ENCODE peak calls at places on chromosome 1, in eight cellular contexts. L, K, G, H, D, R, E and V are unnamed samples.

GRCh38 chr1:99456536-99456935 is 189.4 kb upstream of the PALMD start:
- DNase-seq in L (no peak), K (no peak), G (no peak), H (peak), D (no peak), R (no peak), E (peak), V (no peak)

GRCh38 chr1:177729646-177730045 is 240.2 kb downstream of the SEC16B start:
- DNase-seq in L (no peak), K (no peak), G (no peak), H (no peak), D (no peak), R (no peak), E (no peak), V (no peak)

GRCh38 chr1:64965239-64966157 is 851 bp downstream of the JAK1 start:
- DNase-seq in L (peak), K (peak), G (peak), H (peak), D (peak), R (peak), E (peak), V (peak)

GRCh38 chr1:101697057-101697456 is 299.7 kb downstream of the OLFM3 start:
- DNase-seq in L (no peak), K (no peak), G (no peak), H (no peak), D (no peak), R (no peak), E (no peak), V (peak)

GRCh38 chr1:89699451-89699986 is 66.6 kb downstream of the LRRC8C start:
- DNase-seq in L (no peak), K (no peak), G (no peak), H (no peak), D (no peak), R (no peak), E (no peak), V (no peak)

GRCh38 chr1:44636711-44637589 is 37.3 kb downstream of the TMEM53 start:
- DNase-seq in L (no peak), K (no peak), G (peak), H (peak), D (no peak), R (no peak), E (peak), V (no peak)

GRCh38 chr1:44694863-44695478 is 20.5 kb downstream of the ARMH1 start:
- DNase-seq in L (no peak), K (no peak), G (no peak), H (no peak), D (no peak), R (no peak), E (no peak), V (no peak)

GRCh38 chr1:53541761-53542550 is 82.8 kb downstream of the DMRTB1 start:
- DNase-seq in L (peak), K (no peak), G (no peak), H (peak), D (peak), R (no peak), E (peak), V (peak)

GRCh38 chr1:44531785-44532566 is 126.9 kb downstream of the RNF220 start:
- DNase-seq in L (peak), K (peak), G (no peak), H (no peak), D (peak), R (no peak), E (peak), V (peak)

GRCh38 chr1:53061123-53061858 is 722 bp upstream of the PODN start:
- DNase-seq in L (no peak), K (no peak), G (no peak), H (peak), D (no peak), R (no peak), E (no peak), V (no peak)

GRCh38 chr1:155320661-155321576 is at the start of gene RUSC1:
- DNase-seq in L (peak), K (no peak), G (peak), H (peak), D (peak), R (peak), E (peak), V (peak)

GRCh38 chr1:53625766-53626520 is 113.0 kb downstream of the GLIS1 start:
- DNase-seq in L (no peak), K (no peak), G (no peak), H (peak), D (no peak), R (no peak), E (no peak), V (no peak)

GRCh38 chr1:234139966-234140365 is 233.3 kb upstream of the COA6 start:
- DNase-seq in L (peak), K (no peak), G (no peak), H (peak), D (no peak), R (no peak), E (peak), V (peak)

GRCh38 chr1:94609619-94610018 is 68.1 kb upstream of the F3 start:
- DNase-seq in L (no peak), K (no peak), G (no peak), H (no peak), D (no peak), R (no peak), E (no peak), V (no peak)

GRCh38 chr1:224615861-224616760 is at the start of gene CNIH3:
- DNase-seq in L (peak), K (peak), G (peak), H (peak), D (peak), R (no peak), E (peak), V (peak)

GRCh38 chr1:109280768-109281356 is 2.1 kb downstream of the PSRC1 start:
- DNase-seq in L (no peak), K (no peak), G (no peak), H (no peak), D (no peak), R (no peak), E (no peak), V (no peak)

GRCh38 chr1:37887986-37888700 is 28.8 kb upstream of the MTF1 start:
- DNase-seq in L (no peak), K (no peak), G (no peak), H (no peak), D (no peak), R (no peak), E (no peak), V (no peak)

GRCh38 chr1:118202076-118202608 is 17.1 kb upstream of the SPAG17 start:
- DNase-seq in L (no peak), K (no peak), G (no peak), H (no peak), D (no peak), R (no peak), E (no peak), V (no peak)

GRCh38 chr1:109768700-109769325 is 5.1 kb upstream of the EPS8L3 start:
- DNase-seq in L (no peak), K (no peak), G (no peak), H (no peak), D (no peak), R (no peak), E (no peak), V (no peak)

GRCh38 chr1:156372876-156373275 is 3.9 kb downstream of the RHBG start:
- DNase-seq in L (no peak), K (no peak), G (no peak), H (no peak), D (no peak), R (no peak), E (no peak), V (no peak)

GRCh38 chr1:204296431-204296988 is 63.2 kb downstream of the PLEKHA6 start:
- DNase-seq in L (peak), K (no peak), G (no peak), H (peak), D (no peak), R (no peak), E (peak), V (peak)

GRCh38 chr1:94919241-94920030 is 7.5 kb downstream of the CNN3 start:
- DNase-seq in L (no peak), K (no peak), G (peak), H (peak), D (no peak), R (no peak), E (no peak), V (no peak)

GRCh38 chr1:7386226-7387052 is 384.7 kb upstream of the VAMP3 start:
- DNase-seq in L (no peak), K (no peak), G (peak), H (no peak), D (no peak), R (no peak), E (no peak), V (no peak)

GRCh38 chr1:159831696-159832225 is 5.1 kb downstream of the SLAMF8 start:
- DNase-seq in L (no peak), K (no peak), G (no peak), H (no peak), D (no peak), R (no peak), E (no peak), V (no peak)

GRCh38 chr1:30342535-30343141 is 380.7 kb downstream of the MATN1 start:
- DNase-seq in L (no peak), K (no peak), G (no peak), H (no peak), D (no peak), R (no peak), E (no peak), V (no peak)

GRCh38 chr1:117683571-117684285 is 77.9 kb downstream of the TENT5C start:
- DNase-seq in L (peak), K (no peak), G (no peak), H (peak), D (no peak), R (no peak), E (peak), V (peak)

GRCh38 chr1:116374340-116375164 is 1.5 kb downstream of the ATP1A1 start:
- DNase-seq in L (no peak), K (no peak), G (peak), H (no peak), D (peak), R (no peak), E (no peak), V (peak)

GRCh38 chr1:198611219-198611618 is 27.6 kb upstream of the PTPRC start:
- DNase-seq in L (no peak), K (no peak), G (no peak), H (no peak), D (no peak), R (no peak), E (no peak), V (no peak)

GRCh38 chr1:232499151-232499550 is 130.8 kb downstream of the SIPA1L2 start:
- DNase-seq in L (no peak), K (no peak), G (no peak), H (no peak), D (no peak), R (no peak), E (no peak), V (no peak)

GRCh38 chr1:6922096-6922931 is 137.1 kb downstream of the CAMTA1 start:
- DNase-seq in L (peak), K (no peak), G (peak), H (peak), D (no peak), R (no peak), E (peak), V (no peak)

GRCh38 chr1:215583185-215583692 is 16.1 kb downstream of the KCTD3 start:
- DNase-seq in L (no peak), K (peak), G (no peak), H (no peak), D (no peak), R (no peak), E (no peak), V (no peak)

GRCh38 chr1:20472860-20473711 is 12.9 kb downstream of the CAMK2N1 start:
- DNase-seq in L (no peak), K (no peak), G (peak), H (no peak), D (no peak), R (no peak), E (peak), V (peak)